ENCODE peak calls at places on chromosomes 13 and 19, in ten cellular contexts. F is endothelial cell; C is naive thymus-derived CD4-positive, alpha-beta T cell; I is H54; Y is Peyer's patch; E is kidney glomerular epithelial cell; H is GM12892; Z is activated T-helper 1 cell treated with Interleukin-2 at 50 U/mL for 16 hours; B is Panc1; U is NCI-H2029. T is an unnamed sample.

GRCh38 chr19:39398297-39398864 is 7.2 kb downstream of the MED29 start:
- DNase-seq in Y (no peak), I (peak; percentile 80), Z (peak; percentile 49), F (no peak), H (no peak), B (peak; percentile 94), C (no peak), U (no peak), E (no peak), T (no peak)

GRCh38 chr19:28619842-28620429 is 593.0 kb downstream of the UQCRFS1 start:
- DNase-seq in F (no peak), H (no peak), Z (no peak), Y (no peak), C (no peak), B (no peak), E (no peak), U (no peak), I (no peak), T (no peak)

GRCh38 chr13:61880576-61881283 is 465.1 kb upstream of the PCDH20 start:
- DNase-seq in H (no peak), Y (no peak), I (peak; percentile 12), U (no peak), E (peak; percentile 49), C (no peak), B (peak; percentile 8), Z (no peak), F (peak; percentile 24), T (no peak)

GRCh38 chr13:76948139-76948538 is at the start of gene ACOD1:
- DNase-seq in E (no peak), H (no peak), F (no peak), I (no peak), Y (no peak), C (no peak), B (no peak), U (no peak), Z (no peak), T (no peak)

GRCh38 chr13:65653548-65654078 is 1576.5 kb downstream of the PCDH9 start:
- DNase-seq in H (no peak), B (no peak), F (no peak), I (no peak), Z (no peak), Y (no peak), E (no peak), U (no peak), C (no peak), T (no peak)

GRCh38 chr19:43469160-43469480 is 3.7 kb upstream of the LYPD3 start:
- DNase-seq in F (no peak), C (peak; percentile 75), U (no peak), Z (no peak), Y (no peak), I (no peak), E (no peak), B (no peak), H (no peak), T (no peak)

GRCh38 chr13:61960981-61961380 is 545.3 kb upstream of the PCDH20 start:
- DNase-seq in B (no peak), I (no peak), F (no peak), H (no peak), Y (no peak), C (no peak), E (no peak), U (no peak), Z (no peak), T (no peak)

GRCh38 chr13:21328201-21328600 is 130.9 kb downstream of the ZDHHC20 start:
- DNase-seq in C (no peak), F (no peak), Z (no peak), B (no peak), U (no peak), H (no peak), Y (no peak), I (no peak), E (no peak), T (no peak)

GRCh38 chr13:30807392-30807791 is 72.0 kb downstream of the ALOX5AP start:
- DNase-seq in F (no peak), Z (no peak), C (no peak), I (no peak), U (no peak), E (no peak), B (no peak), H (no peak), Y (peak; percentile 9), T (no peak)

GRCh38 chr13:76289558-76289957 is 596.6 kb downstream of the KCTD12 start:
- DNase-seq in Y (no peak), I (no peak), B (no peak), C (no peak), E (no peak), H (no peak), F (no peak), U (no peak), Z (no peak), T (no peak)

GRCh38 chr13:73730014-73730413 is 404.2 kb downstream of the KLF12 start:
- DNase-seq in U (no peak), H (no peak), E (no peak), Z (no peak), I (no peak), Y (no peak), C (no peak), F (no peak), B (no peak), T (no peak)

GRCh38 chr13:105346141-105346766 is 1189.2 kb downstream of the EFNB2 start:
- DNase-seq in B (no peak), C (no peak), U (no peak), E (peak; percentile 48), F (no peak), H (no peak), Z (no peak), I (peak; percentile 30), Y (no peak), T (no peak)

GRCh38 chr13:110055089-110055488 is 251.9 kb downstream of the COL4A1 start:
- DNase-seq in I (no peak), Y (no peak), U (no peak), B (no peak), E (no peak), F (no peak), C (no peak), H (no peak), Z (no peak), T (no peak)

GRCh38 chr19:35673121-35673804 is 6.9 kb downstream of the UPK1A start:
- DNase-seq in F (peak; percentile 36), U (no peak), B (peak; percentile 20), Y (no peak), I (peak; percentile 85), H (peak; percentile 49), Z (peak; percentile 15), E (peak; percentile 37), C (no peak), T (no peak)

GRCh38 chr19:58559275-58560006 is 1.0 kb upstream of the UBE2M start:
- DNase-seq in F (peak; percentile 74), U (no peak), I (peak; percentile 100), Y (peak; percentile 79), C (no peak), E (no peak), H (peak; percentile 93), Z (no peak), B (peak; percentile 78), T (no peak)

GRCh38 chr19:29515233-29515619 is 10.6 kb upstream of the VSTM2B start:
- DNase-seq in Z (no peak), C (no peak), Y (no peak), F (no peak), U (no peak), H (no peak), E (no peak), I (no peak), B (no peak), T (no peak)

GRCh38 chr19:40190891-40191835 is at the start of gene MAP3K10:
- DNase-seq in H (peak; percentile 86), Y (peak; percentile 71), F (peak; percentile 69), B (peak; percentile 99), Z (peak; percentile 55), C (peak; percentile 69), I (peak; percentile 91), U (peak; percentile 37), E (peak; percentile 62), T (peak; percentile 40)

GRCh38 chr19:32599736-32600157 is 18.8 kb downstream of the PDCD5 start:
- DNase-seq in Y (no peak), Z (no peak), E (peak; percentile 17), U (peak; percentile 51), I (peak; percentile 50), B (peak; percentile 13), F (peak; percentile 49), C (peak; percentile 60), H (no peak), T (peak; percentile 28)

GRCh38 chr19:58317481-58318072 is 9.2 kb upstream of the ZSCAN22 start:
- DNase-seq in E (peak; percentile 31), H (no peak), B (no peak), C (no peak), I (no peak), Z (no peak), U (no peak), Y (no peak), F (peak; percentile 31), T (no peak)

GRCh38 chr19:15299568-15300409 is 32.5 kb downstream of the BRD4 start:
- DNase-seq in E (no peak), I (no peak), Z (no peak), H (no peak), U (no peak), Y (no peak), F (no peak), C (no peak), B (no peak), T (no peak)

GRCh38 chr13:110564472-110564985 is 3.0 kb upstream of the RAB20 start:
- DNase-seq in I (no peak), B (no peak), U (no peak), E (no peak), C (no peak), F (no peak), Z (no peak), H (no peak), Y (no peak), T (no peak)

GRCh38 chr13:35260316-35260715 is 216.2 kb downstream of the MAB21L1 start:
- DNase-seq in I (no peak), U (no peak), F (no peak), Y (no peak), C (no peak), E (no peak), B (no peak), H (no peak), Z (no peak), T (no peak)

GRCh38 chr13:85313761-85314503 is 485.3 kb downstream of the SLITRK6 start:
- DNase-seq in Y (no peak), U (no peak), E (no peak), Z (no peak), C (no peak), I (peak; percentile 8), B (peak; percentile 28), H (no peak), F (no peak), T (peak; percentile 78)

GRCh38 chr19:45919678-45920077 is 5.1 kb upstream of the NANOS2 start:
- DNase-seq in Z (no peak), Y (no peak), H (no peak), E (no peak), F (no peak), B (no peak), C (no peak), U (no peak), I (no peak), T (no peak)

GRCh38 chr19:16628183-16628983 is at the start of gene MED26:
- DNase-seq in C (peak; percentile 94), F (peak; percentile 98), Y (peak; percentile 94), Z (peak; percentile 97), B (peak; percentile 36), U (peak; percentile 97), I (peak; percentile 90), E (peak; percentile 85), H (peak; percentile 86), T (peak; percentile 80)

GRCh38 chr19:58520257-58520599 is 618 bp upstream of the ZBTB45 start:
- DNase-seq in E (no peak), B (no peak), U (no peak), C (no peak), Y (no peak), H (no peak), Z (no peak), F (no peak), I (no peak), T (no peak)

GRCh38 chr13:34430294-34430693 is 511.8 kb upstream of the NBEA start:
- DNase-seq in H (no peak), B (no peak), I (no peak), E (no peak), F (no peak), Y (no peak), C (no peak), U (no peak), Z (no peak), T (no peak)

GRCh38 chr19:48181505-48181904 is 11.0 kb downstream of the ZSWIM9 start:
- DNase-seq in E (no peak), F (no peak), Y (no peak), U (no peak), Z (no peak), B (no peak), C (no peak), H (no peak), I (no peak), T (no peak)

T was measured in SHP77 treated with DMSO at 0.1 percent for 48 hours.